ENCODE peak calls at places on chromosomes 11 and 22, in ten cellular contexts. L is uterus, C is heart right ventricle, Z is transverse colon, K is spleen, N is lung, A is body of pancreas, B is PC-9, I is RWPE1, J is H9. E is an unnamed sample.

GRCh38 chr11:70130636-70131035 is 52.5 kb downstream of the ANO1 start:
- DNase-seq in L (no peak), C (no peak), Z (no peak), K (no peak), N (no peak), A (no peak), B (no peak), I (no peak), J (no peak), E (no peak)

GRCh38 chr22:33640900-33641299 is 279.4 kb downstream of the LARGE1 start:
- DNase-seq in L (no peak), C (no peak), Z (no peak), K (no peak), N (no peak), A (no peak), B (no peak), I (no peak), J (peak; percentile 73), E (no peak)

GRCh38 chr11:57641426-57641825 is 8.3 kb downstream of the YPEL4 start:
- DNase-seq in L (no peak), C (no peak), Z (no peak), K (no peak), N (no peak), A (no peak), B (no peak), I (peak; percentile 61), J (no peak), E (no peak)

GRCh38 chr11:129236850-129237249 is 44.7 kb upstream of the ARHGAP32 start:
- DNase-seq in L (no peak), C (no peak), Z (no peak), K (no peak), N (no peak), A (no peak), B (no peak), I (no peak), J (no peak), E (no peak)

GRCh38 chr11:96263361-96263763 is 79.6 kb downstream of the MAML2 start:
- DNase-seq in L (no peak), C (no peak), Z (no peak), K (no peak), N (no peak), A (no peak), B (peak; percentile 97), I (peak; percentile 81), J (no peak), E (no peak)

GRCh38 chr11:47004595-47005033 is 68.1 kb downstream of the CSTPP1 start:
- DNase-seq in L (peak; percentile 91), C (peak; percentile 81), Z (peak; percentile 71), K (no peak), N (peak; percentile 66), A (peak; percentile 85), B (peak; percentile 68), I (no peak), J (no peak), E (no peak)

GRCh38 chr11:26985941-26986340 is 8.0 kb upstream of the FIBIN start:
- DNase-seq in L (peak; percentile 65), C (no peak), Z (no peak), K (no peak), N (no peak), A (no peak), B (no peak), I (no peak), J (no peak), E (no peak)

GRCh38 chr11:64577202-64577601 is 13.8 kb upstream of the SLC22A12 start:
- DNase-seq in L (no peak), C (no peak), Z (no peak), K (no peak), N (no peak), A (no peak), B (no peak), I (no peak), J (no peak), E (no peak)

GRCh38 chr22:28544431-28544868 is 135.2 kb downstream of the TTC28 start:
- DNase-seq in L (no peak), C (no peak), Z (no peak), K (no peak), N (no peak), A (no peak), B (peak; percentile 66), I (no peak), J (no peak), E (no peak)

GRCh38 chr11:31768744-31769143 is 42.4 kb downstream of the PAX6 start:
- DNase-seq in L (no peak), C (no peak), Z (no peak), K (no peak), N (no peak), A (no peak), B (no peak), I (no peak), J (no peak), E (no peak)

GRCh38 chr11:68652683-68653156 is 31.6 kb upstream of the GAL start:
- DNase-seq in L (no peak), C (no peak), Z (no peak), K (no peak), N (no peak), A (no peak), B (no peak), I (no peak), J (no peak), E (no peak)

GRCh38 chr11:124233376-124233775 is 7.5 kb upstream of the OR8G1 start:
- DNase-seq in L (no peak), C (no peak), Z (no peak), K (no peak), N (no peak), A (no peak), B (no peak), I (no peak), J (no peak), E (no peak)

GRCh38 chr22:46060292-46061123 is 83.5 kb upstream of the WNT7B start:
- DNase-seq in L (peak; percentile 19), C (no peak), Z (no peak), K (no peak), N (no peak), A (peak; percentile 12), B (no peak), I (no peak), J (no peak), E (no peak)

GRCh38 chr22:38504731-38505594 is 1.1 kb downstream of the DDX17 start:
- DNase-seq in L (peak; percentile 55), C (peak; percentile 63), Z (peak; percentile 66), K (peak; percentile 90), N (peak; percentile 64), A (peak; percentile 72), B (peak; percentile 36), I (peak; percentile 13), J (no peak), E (peak; percentile 45)

GRCh38 chr22:45876136-45877035 is 100.6 kb downstream of the WNT7B start:
- DNase-seq in L (no peak), C (no peak), Z (peak; percentile 4), K (peak; percentile 54), N (no peak), A (no peak), B (no peak), I (no peak), J (peak; percentile 26), E (no peak)

GRCh38 chr11:130904380-130904779 is 11.9 kb downstream of the SNX19 start:
- DNase-seq in L (no peak), C (no peak), Z (no peak), K (no peak), N (no peak), A (no peak), B (no peak), I (peak; percentile 34), J (no peak), E (no peak)

DNA sequence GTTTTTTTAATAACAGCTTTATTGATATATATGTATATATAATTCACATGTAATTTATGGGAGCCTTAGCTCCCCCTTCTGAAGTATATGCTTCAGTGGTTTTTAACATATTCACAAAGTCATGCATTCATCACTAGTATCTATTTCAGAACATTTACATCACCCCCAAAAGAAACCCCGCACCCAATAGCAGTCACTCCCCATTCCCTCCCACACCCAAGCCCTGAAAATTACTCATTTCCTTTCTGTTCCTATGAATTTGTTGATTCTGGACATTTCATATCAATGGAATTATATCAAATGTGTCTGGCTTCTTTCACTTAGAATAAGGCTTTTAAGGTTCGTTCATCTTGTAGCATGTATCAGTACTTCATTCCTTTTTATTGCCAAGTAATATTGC is 35.6 kb upstream of the SYT7 start:
- DNase-seq in L (no peak), C (no peak), Z (no peak), K (no peak), N (no peak), A (no peak), B (no peak), I (peak; percentile 46), J (no peak), E (no peak)
- H3K27ac ChIP-seq in L (no peak overlapping the region), C (no peak overlapping the region), Z (no peak overlapping the region), K (no peak overlapping the region), N (no peak overlapping the region), A (no peak overlapping the region), B (peak overlapping the region; percentile 28), I (peak overlapping the region; percentile 90), J (no peak overlapping the region), E (no peak overlapping the region)

DNA sequence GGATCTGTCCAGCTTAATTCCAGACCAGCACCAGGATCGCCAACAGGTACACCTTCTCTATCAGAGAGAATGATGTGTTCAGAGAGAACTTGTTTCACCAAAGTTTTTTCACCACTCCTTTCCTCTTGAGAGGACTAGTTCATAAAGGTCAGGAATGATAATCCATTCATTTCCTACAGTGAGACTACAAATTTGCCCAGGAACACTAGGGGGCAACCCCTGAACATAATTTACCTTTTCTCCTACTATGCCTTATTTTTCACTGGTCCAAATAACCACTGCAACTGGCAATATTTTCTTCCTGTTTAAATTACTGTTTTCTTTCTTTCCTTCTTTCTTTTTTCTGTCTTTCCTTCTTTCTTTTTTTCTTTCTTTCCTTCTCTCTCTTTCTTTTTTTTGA is 22.5 kb downstream of the CAVIN3 start:
- DNase-seq in L (no peak), C (no peak), Z (no peak), K (no peak), N (no peak), A (peak; percentile 11), B (no peak), I (peak; percentile 41), J (no peak), E (no peak)
- TF ChIP-seq CTCF in L (no peak), C (peak; percentile 54), Z (no peak), K (no peak), N (no peak), A (peak; percentile 38), B (no peak), I (peak; percentile 21), J (peak; percentile 43), E (peak; percentile 38)

DNA sequence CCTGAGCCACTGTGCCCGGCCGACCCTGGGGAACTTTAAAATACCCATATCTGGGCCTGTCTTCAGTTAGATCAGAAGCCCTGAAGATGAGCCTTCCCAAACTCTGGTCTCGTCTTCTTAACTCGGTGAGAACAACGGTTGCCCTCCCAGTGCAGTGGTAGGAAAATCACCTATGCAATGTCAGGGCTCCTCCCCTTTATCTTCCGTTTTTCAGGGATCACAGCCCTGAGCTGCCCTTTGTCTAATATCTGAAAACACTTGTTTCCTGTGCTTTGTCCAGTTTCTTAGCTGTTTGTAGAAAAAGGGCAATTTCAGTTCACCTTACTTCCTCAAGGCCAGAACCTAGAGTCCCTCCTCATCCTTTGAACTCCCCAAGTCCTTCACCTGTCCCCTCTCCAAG is 9.4 kb downstream of the DRAP1 start:
- DNase-seq in L (no peak), C (no peak), Z (no peak), K (no peak), N (no peak), A (no peak), B (no peak), I (no peak), J (no peak), E (no peak)
- H3K27ac ChIP-seq in L (no peak overlapping the region), C (no peak overlapping the region), Z (no peak overlapping the region), K (peak overlapping the region; percentile 77), N (no peak overlapping the region), A (no peak overlapping the region), B (no peak overlapping the region), I (no peak overlapping the region), J (no peak overlapping the region), E (no peak overlapping the region)

GRCh38 chr11:2269601-2270321 is 627 bp downstream of the ASCL2 start:
- DNase-seq in L (no peak), C (peak; percentile 5), Z (peak; percentile 66), K (peak; percentile 90), N (peak; percentile 29), A (peak; percentile 67), B (no peak), I (peak; percentile 65), J (peak; percentile 82), E (peak; percentile 54)
- TF ChIP-seq CTCF in L (no peak), C (no peak), Z (no peak), K (peak; percentile 38), N (peak; percentile 24), A (no peak), B (no peak), I (peak; percentile 68), J (peak; percentile 33), E (peak; percentile 66)

E was measured in WERI-Rb-1.